ENCODE peak calls at places on chromosomes 7 and 10, in six cellular contexts. H, G, R, N, S and Q are unnamed samples.

GRCh38 chr7:134892002-134892693 is 94.2 kb upstream of the AGBL3 start:
- DNase-seq in H (peak), G (peak), R (peak), N (peak), S (no peak), Q (no peak)

GRCh38 chr7:26910221-26910620 is 45.8 kb upstream of the SKAP2 start:
- DNase-seq in H (peak), G (no peak), R (peak), N (no peak), S (peak), Q (peak)

GRCh38 chr10:80684217-80684616 is 146.5 kb downstream of the SH2D4B start:
- DNase-seq in H (peak), G (no peak), R (no peak), N (peak), S (no peak), Q (no peak)

GRCh38 chr10:124864421-124865193 is 63.0 kb downstream of the ABRAXAS2 start:
- DNase-seq in H (no peak), G (no peak), R (no peak), N (no peak), S (no peak), Q (no peak)

GRCh38 chr7:70520604-70521003 is 611.3 kb upstream of the GALNT17 start:
- DNase-seq in H (peak), G (no peak), R (peak), N (peak), S (no peak), Q (peak)

GRCh38 chr10:114311023-114311422 is 72.0 kb downstream of the VWA2 start:
- DNase-seq in H (no peak), G (no peak), R (no peak), N (no peak), S (no peak), Q (no peak)

GRCh38 chr10:107692072-107692471 is 527.6 kb upstream of the SORCS1 start:
- DNase-seq in H (no peak), G (no peak), R (no peak), N (no peak), S (no peak), Q (no peak)

GRCh38 chr7:2465928-2466327 is 10.3 kb downstream of the GRIFIN start:
- DNase-seq in H (no peak), G (no peak), R (no peak), N (no peak), S (no peak), Q (no peak)

GRCh38 chr10:6842722-6843121 is 262.6 kb upstream of the PRKCQ start:
- DNase-seq in H (no peak), G (no peak), R (no peak), N (no peak), S (no peak), Q (no peak)

GRCh38 chr10:1210667-1211066 is 154.5 kb downstream of the WDR37 start:
- DNase-seq in H (no peak), G (no peak), R (no peak), N (no peak), S (no peak), Q (no peak)

GRCh38 chr10:92756233-92757065 is 66.7 kb downstream of the HHEX start:
- DNase-seq in H (peak), G (no peak), R (no peak), N (peak), S (no peak), Q (no peak)

GRCh38 chr7:74252893-74253292 is 1.3 kb downstream of the RFC2 start:
- DNase-seq in H (no peak), G (no peak), R (no peak), N (no peak), S (no peak), Q (no peak)

GRCh38 chr7:1713502-1714484 is 43.7 kb downstream of the ELFN1 start:
- DNase-seq in H (no peak), G (no peak), R (no peak), N (no peak), S (no peak), Q (no peak)

GRCh38 chr7:76302299-76303056 is at the start of gene HSPB1:
- DNase-seq in H (peak), G (peak), R (peak), N (peak), S (peak), Q (no peak)

GRCh38 chr7:95684037-95684436 is 87.7 kb upstream of the PDK4 start:
- DNase-seq in H (peak), G (peak), R (peak), N (peak), S (no peak), Q (no peak)

GRCh38 chr7:97021443-97022261 is 3.0 kb downstream of the DLX5 start:
- DNase-seq in H (no peak), G (no peak), R (no peak), N (no peak), S (no peak), Q (no peak)

GRCh38 chr7:102286237-102287081 is at the start of gene SH2B2:
- DNase-seq in H (peak), G (peak), R (peak), N (peak), S (peak), Q (no peak)

GRCh38 chr7:120064565-120064964 is 208.4 kb upstream of the KCND2 start:
- DNase-seq in H (peak), G (no peak), R (peak), N (peak), S (no peak), Q (no peak)

GRCh38 chr7:55020481-55020871 is 1.7 kb downstream of the EGFR start:
- DNase-seq in H (peak), G (peak), R (peak), N (peak), S (peak), Q (peak)

GRCh38 chr7:44801890-44802289 is 5.4 kb downstream of the PPIA start:
- DNase-seq in H (peak), G (no peak), R (no peak), N (no peak), S (no peak), Q (no peak)

GRCh38 chr10:61900829-61901783 is at the start of gene ARID5B:
- DNase-seq in H (peak), G (peak), R (peak), N (peak), S (peak), Q (no peak)

GRCh38 chr7:101717986-101718746 is 89.1 kb upstream of the MYL10 start:
- DNase-seq in H (peak), G (no peak), R (peak), N (no peak), S (no peak), Q (no peak)

GRCh38 chr7:23232966-23233365 is 13.6 kb upstream of the GPNMB start:
- DNase-seq in H (no peak), G (no peak), R (no peak), N (no peak), S (no peak), Q (no peak)

GRCh38 chr10:74898201-74898976 is 72.0 kb downstream of the KAT6B start:
- DNase-seq in H (peak), G (no peak), R (no peak), N (no peak), S (no peak), Q (no peak)

GRCh38 chr10:114499630-114500190 is 95.4 kb upstream of the AFAP1L2 start:
- DNase-seq in H (no peak), G (no peak), R (no peak), N (no peak), S (no peak), Q (no peak)

GRCh38 chr7:141709749-141710148 is 1.6 kb downstream of the WEE2 start:
- DNase-seq in H (no peak), G (no peak), R (no peak), N (no peak), S (no peak), Q (no peak)

GRCh38 chr7:141709318-141709717 is 1.2 kb downstream of the WEE2 start:
- DNase-seq in H (no peak), G (no peak), R (no peak), N (no peak), S (no peak), Q (no peak)

GRCh38 chr7:141708053-141708452 is at the start of gene WEE2:
- DNase-seq in H (no peak), G (no peak), R (no peak), N (no peak), S (no peak), Q (no peak)

GRCh38 chr7:141712603-141713262 is 4.6 kb downstream of the WEE2 start:
- DNase-seq in H (no peak), G (no peak), R (no peak), N (no peak), S (no peak), Q (no peak)

GRCh38 chr7:141710301-141710700 is 2.1 kb downstream of the WEE2 start:
- DNase-seq in H (no peak), G (no peak), R (no peak), N (no peak), S (no peak), Q (no peak)
- TF ChIP-seq CTCF in H (no peak), G (no peak), R (no peak), N (no peak), S (no peak), Q (peak)

DNA sequence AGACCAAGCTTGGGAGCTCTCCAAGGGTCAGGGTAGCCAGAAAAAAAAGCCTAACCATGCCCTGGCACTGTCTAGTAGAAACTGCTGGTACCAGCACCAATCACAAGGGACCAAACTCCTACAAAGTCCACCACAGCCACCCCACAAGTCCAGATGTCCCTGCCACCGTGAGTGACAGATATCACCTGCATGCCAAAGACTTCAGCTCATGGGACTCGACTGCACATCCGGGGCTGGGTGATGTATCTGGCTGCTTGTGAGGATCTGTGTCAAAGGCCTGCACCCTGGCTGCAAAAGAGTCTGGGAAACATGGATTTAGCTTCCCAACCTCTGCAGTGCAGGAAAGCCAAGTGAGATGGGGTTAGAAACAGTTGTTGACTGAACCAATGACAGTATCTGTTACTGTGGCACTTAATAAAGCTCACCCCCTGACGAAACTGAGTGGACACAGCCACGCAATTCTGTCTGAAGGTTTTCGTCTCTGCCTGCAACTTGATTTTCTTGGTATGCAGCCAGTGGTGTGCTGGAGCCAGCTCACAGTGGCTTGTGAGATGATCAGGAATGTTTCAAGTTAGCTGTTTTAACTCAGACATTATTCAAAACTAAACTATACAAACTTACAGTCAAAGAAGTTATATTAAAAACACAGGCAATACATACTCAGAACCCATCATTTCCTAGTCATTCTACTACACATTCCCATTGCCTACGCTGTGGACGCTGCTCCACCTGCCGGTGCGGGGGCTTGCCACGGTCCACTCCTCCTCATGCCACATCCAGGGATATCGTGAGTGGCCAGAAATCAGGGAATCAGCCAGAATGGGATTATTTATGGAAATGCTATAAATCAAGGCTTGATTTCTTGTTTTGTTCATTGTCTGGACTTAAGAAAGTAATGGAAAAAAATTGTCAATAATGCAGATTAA is 9.2 kb downstream of the ZNF488 start:
- DNase-seq in H (peak), G (peak), R (peak), N (peak), S (no peak), Q (no peak)
- TF ChIP-seq CTCF in H (no peak), G (no peak), R (no peak), N (peak), S (no peak), Q (no peak)

GRCh38 chr10:120824864-120825263 is 26.3 kb upstream of the WDR11 start:
- DNase-seq in H (peak), G (no peak), R (peak), N (no peak), S (no peak), Q (no peak)
- TF ChIP-seq CTCF in H (peak), G (peak), R (peak), N (peak), S (no peak), Q (peak)

DNA sequence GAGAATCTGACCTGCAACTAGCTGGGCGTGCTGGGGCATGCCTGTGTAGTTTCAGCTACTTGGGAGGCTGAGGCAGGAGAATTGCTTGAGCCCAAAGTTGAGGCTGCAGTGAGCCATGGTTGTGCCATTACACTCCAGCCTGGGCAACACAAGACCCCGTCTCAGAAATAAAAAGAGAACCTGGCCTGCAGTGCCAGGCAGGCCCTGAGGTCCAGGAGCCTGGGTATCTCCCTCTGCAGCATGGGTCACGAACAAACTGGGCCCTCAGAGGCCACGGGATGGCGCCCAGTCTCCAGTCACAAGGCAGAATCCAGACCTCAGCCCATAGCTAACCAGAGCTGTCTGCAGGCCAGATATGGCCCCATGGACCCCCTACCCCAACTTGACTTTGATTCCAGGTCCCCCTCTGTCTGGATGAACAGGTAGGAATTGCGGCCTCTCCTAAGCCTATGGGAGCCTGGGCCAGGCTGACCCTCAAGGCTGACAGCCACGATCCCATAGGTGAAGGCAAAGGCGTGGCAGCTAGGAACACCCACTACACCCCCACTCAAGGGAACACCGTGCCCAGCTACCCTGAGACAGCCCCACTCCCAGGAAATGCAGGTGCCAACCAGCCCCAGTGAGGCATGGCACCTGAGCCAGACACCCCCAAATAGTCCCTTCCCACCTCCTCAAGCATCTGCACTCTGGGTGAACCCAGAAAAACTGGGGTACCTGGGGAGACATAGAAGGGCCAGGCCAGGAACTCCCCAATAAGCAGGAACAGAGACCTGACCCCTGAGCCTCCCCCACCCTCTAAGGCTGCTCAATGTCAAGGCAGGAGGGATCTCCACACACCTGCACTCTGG is 102.8 kb upstream of the TNRC18 start:
- DNase-seq in H (peak), G (no peak), R (peak), N (peak), S (peak), Q (no peak)
- TF ChIP-seq CTCF in H (no peak), G (no peak), R (no peak), N (no peak), S (no peak), Q (no peak)

GRCh38 chr10:13219685-13220670 is 14.2 kb downstream of the UCMA start:
- DNase-seq in H (peak), G (no peak), R (peak), N (peak), S (no peak), Q (no peak)
- TF ChIP-seq CTCF in H (peak), G (no peak), R (peak), N (no peak), S (no peak), Q (peak)

GRCh38 chr10:101141622-101142532 is 10.8 kb downstream of the TLX1 start:
- DNase-seq in H (peak), G (peak), R (peak), N (peak), S (peak), Q (peak)
- TF ChIP-seq CTCF in H (peak), G (peak), R (peak), N (peak), S (peak), Q (peak)

DNA sequence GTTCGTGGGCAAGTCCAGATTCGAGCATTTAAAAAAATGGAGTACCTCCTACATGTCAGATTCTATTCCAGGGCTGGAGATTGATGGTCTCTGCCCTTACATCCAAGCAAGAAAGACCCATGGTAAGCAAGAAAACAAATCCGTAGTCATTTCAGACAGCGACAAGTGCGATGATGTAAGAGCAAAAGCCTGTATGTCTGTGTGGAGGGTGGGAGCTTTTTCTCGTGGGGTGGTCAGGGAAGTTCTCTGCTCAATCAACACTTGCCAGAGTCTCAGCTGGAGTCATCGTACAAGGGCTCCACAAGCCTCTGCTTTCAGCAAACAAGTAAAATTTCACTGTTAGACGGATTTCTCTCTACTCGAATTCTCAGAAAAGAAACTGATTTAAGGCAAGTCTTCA is 321.2 kb downstream of the WDR11 start:
- DNase-seq in H (no peak), G (no peak), R (no peak), N (no peak), S (no peak), Q (no peak)
- TF ChIP-seq CTCF in H (no peak), G (no peak), R (no peak), N (no peak), S (no peak), Q (no peak)

GRCh38 chr7:100630066-100630465 is 11.3 kb downstream of the TFR2 start:
- DNase-seq in H (no peak), G (no peak), R (no peak), N (no peak), S (no peak), Q (no peak)
- TF ChIP-seq CTCF in H (no peak), G (no peak), R (no peak), N (no peak), S (no peak), Q (no peak)

DNA sequence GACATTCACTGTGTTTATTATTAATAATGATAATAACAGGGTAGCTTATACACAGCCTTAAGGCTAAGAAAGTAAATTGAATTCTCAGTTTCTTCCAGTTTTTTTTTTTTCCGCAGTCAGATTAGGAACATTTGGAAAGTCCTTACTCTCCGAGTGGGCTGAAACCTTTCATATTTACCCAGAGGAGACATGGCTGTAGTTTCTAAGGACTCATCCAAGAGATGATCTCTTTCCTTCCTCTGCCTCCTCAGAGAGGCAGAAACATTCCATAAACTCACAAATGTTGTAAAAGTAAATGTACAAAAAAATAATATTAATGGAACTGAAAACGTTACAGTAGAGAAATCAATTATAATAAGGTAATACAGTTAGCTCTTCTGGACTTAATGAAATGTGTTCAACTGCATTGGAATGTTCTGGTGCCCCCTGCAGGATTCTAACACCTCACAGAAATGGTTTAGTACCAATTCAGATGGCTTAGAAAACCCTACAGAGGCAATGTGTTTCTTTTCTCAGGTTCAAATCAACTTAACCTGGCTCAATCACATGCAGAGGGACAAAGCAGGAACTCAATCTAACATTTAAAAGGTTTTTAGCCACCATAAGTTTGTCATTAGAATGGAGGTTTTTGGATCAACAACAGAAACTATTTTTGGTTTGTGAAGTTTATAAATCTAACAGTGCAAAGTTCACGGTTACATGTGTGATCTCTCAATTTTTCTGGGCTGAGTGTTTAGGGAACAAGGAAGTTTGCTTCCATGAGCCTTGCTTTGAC is 71.7 kb downstream of the ICA1 start:
- DNase-seq in H (peak), G (peak), R (peak), N (peak), S (peak), Q (no peak)
- TF ChIP-seq CTCF in H (peak), G (peak), R (peak), N (peak), S (no peak), Q (peak)

GRCh38 chr7:34900891-34901493 is 136.3 kb downstream of the DPY19L1 start:
- DNase-seq in H (peak), G (no peak), R (no peak), N (peak), S (no peak), Q (no peak)
- TF ChIP-seq CTCF in H (peak), G (no peak), R (peak), N (no peak), S (no peak), Q (peak)